ENCODE peak calls at places on chromosomes 4 and X, in ten cellular contexts. F is esophagus squamous epithelium; R is transverse colon; V is sigmoid colon; W is fibroblast of lung; O is CD8-positive, alpha-beta memory T cell; A is testis; I is tibial nerve; B is endodermal cell; N is CD4-positive, CD25-positive, alpha-beta regulatory T cell. G is an unnamed sample. For H3K9me3 and H3K27me3, the result is how much of the 10 kb centered on the place peaks cover.

GRCh38 chr4:157713342-157713741 is 459.5 kb downstream of the GASK1B start:
- DNase-seq in R (no peak), A (no peak), N (no peak), W (no peak), F (no peak), V (no peak), B (no peak), O (no peak), I (no peak), G (no peak)

GRCh38 chr4:152591361-152591760 is 55.5 kb upstream of the FBXW7 start:
- DNase-seq in I (peak), O (no peak), A (peak), V (peak), F (no peak), B (peak), W (peak), R (peak), N (peak), G (no peak)

GRCh38 chr4:118224239-118224829 is 128.5 kb downstream of the PRSS12 start:
- DNase-seq in W (peak), V (no peak), O (peak), B (no peak), R (no peak), I (no peak), A (no peak), F (no peak), N (peak), G (no peak)

GRCh38 chrX:110204986-110205385 is 112.9 kb downstream of the AMMECR1 start:
- DNase-seq in F (no peak), N (no peak), O (no peak), B (no peak), A (no peak), W (peak), V (no peak), R (no peak), I (no peak), G (no peak)

GRCh38 chrX:47230136-47230868 is 2.5 kb upstream of the USP11 start:
- DNase-seq in A (no peak), N (no peak), B (no peak), F (no peak), I (no peak), R (no peak), V (peak), O (no peak), W (no peak), G (no peak)

GRCh38 chr4:147984065-147984777 is 252.3 kb downstream of the ARHGAP10 start:
- DNase-seq in N (peak), F (no peak), O (peak), R (peak), B (peak), W (peak), I (no peak), V (no peak), A (peak), G (no peak)

GRCh38 chrX:13747836-13748235 is 13.3 kb downstream of the OFD1 start:
- DNase-seq in F (no peak), N (peak), W (peak), V (no peak), R (peak), B (peak), A (peak), O (peak), I (no peak), G (no peak)

GRCh38 chr4:40736910-40737309 is 12.8 kb upstream of the NSUN7 start:
- DNase-seq in R (no peak), N (no peak), I (no peak), W (peak), O (no peak), A (no peak), F (no peak), V (no peak), B (no peak), G (no peak)

DNA sequence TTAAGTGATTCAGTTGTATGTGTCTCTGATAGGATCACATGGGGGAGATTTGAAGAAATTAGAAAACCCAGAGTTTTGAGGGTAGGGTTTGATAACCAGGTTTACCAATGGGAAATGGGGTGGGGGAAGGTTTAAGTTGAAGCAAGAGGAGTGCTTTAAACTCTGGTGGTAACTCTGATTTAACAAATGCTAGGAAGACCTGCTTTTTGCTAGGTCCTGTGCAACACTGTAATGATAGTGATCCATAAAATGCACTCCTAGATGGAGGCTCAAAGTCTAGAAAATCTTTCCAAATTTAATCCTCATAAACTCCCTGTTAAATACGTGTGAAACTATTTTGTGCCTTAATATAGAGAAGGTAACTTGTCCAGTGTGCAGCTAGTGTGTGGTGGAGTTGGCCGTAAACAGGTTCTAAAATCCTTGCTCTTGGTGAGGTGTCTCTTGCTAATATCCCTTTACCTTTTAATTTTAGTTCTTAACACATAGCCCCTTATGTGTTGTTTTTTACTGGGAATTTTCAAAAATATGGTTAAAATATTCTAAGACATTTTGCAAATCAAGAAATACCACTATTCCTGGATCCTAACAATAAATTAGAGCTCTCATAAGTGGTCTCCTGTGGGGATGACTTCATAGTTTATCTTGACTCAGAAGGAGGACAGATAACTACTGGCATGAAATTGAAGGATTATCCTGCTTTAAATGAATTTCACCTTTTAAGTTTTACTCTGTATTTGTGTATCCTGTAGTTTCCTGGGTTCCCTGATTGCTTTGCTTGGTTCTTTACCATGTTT is 4.1 kb downstream of the RPL34 start:
- DNase-seq in O (no peak), B (no peak), V (no peak), F (no peak), N (no peak), W (no peak), A (no peak), I (no peak), R (no peak), G (no peak)
- H3K4me3 ChIP-seq in O (no peak), B (peak), V (no peak), F (no peak), N (peak), W (no peak), A (no peak), I (no peak), R (no peak), G (no peak)

GRCh38 chr4:242121-242848 is 63.0 kb downstream of the ZNF732 start:
- DNase-seq in A (peak), N (peak), F (no peak), W (peak), I (no peak), B (peak), V (peak), R (peak), O (peak), G (peak)
- H3K9me3 ChIP-seq in A (under half), N (under half), F (under half), W (under half), I (under half), B (half or more), V (under half), R (under half), O (under half), G (under half)

GRCh38 chr4:105895324-105895608 is at the start of gene NPNT:
- DNase-seq in I (no peak), W (no peak), R (peak), O (no peak), N (no peak), F (no peak), V (no peak), A (no peak), B (peak), G (no peak)
- H3K27me3 ChIP-seq in I (under half), W (under half), R (under half), O (under half), N (under half), F (under half), V (under half), A (under half), B (half or more), G (under half)

DNA sequence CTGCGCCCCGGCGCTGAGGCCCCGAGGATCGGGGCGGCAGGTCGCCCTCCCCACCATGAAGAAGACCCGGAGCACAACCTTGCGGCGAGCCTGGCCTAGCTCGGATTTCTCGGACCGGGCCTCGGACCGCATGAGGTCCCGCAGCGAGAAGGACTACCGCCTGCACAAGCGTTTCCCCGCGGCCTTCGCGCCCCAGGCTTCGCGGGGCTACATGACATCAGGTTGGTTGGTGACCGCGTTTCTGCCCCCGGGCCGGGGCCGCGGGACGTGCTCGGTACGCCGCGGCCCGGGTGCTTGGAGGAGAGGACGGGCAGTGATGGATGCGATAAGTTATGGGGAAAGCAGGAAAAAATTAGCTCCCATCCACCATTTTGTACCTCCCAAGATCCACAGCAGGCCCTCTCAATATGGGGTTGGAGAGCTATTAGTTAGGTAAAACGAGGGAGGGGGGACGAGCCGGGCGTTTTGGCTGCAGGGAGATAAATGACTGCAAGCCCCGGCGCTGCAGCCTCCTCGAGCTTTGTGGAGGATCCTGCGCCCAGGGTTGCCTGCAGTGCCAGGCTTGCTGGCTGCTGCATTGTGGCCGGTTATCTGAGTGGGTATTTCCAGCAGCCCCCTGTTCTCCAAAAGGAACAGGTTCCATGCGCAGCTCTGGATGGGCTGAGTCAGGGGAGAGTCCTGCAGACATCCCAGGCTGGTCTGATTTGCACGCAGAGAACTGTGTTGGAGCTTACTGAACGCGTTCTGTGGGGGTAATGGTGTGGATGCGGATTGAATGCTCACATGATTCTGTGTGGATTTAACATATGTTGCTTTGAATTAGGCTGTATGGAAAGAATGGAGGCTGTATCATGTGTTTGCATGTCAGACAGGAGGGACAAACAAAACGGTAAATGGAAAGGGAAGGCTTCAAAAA is 1.9 kb downstream of the STOX2 start:
- DNase-seq in O (no peak), A (peak), R (no peak), V (peak), B (peak), F (no peak), N (no peak), W (peak), I (no peak), G (no peak)
- H3K4me3 ChIP-seq in O (no peak), A (peak), R (peak), V (peak), B (peak), F (peak), N (no peak), W (peak), I (peak), G (no peak)

GRCh38 chr4:11134705-11135104 is 294.0 kb downstream of the HS3ST1 start:
- DNase-seq in W (no peak), O (no peak), N (no peak), I (no peak), A (no peak), R (no peak), V (no peak), F (no peak), B (no peak), G (no peak)

GRCh38 chr4:11133868-11134267 is 294.8 kb downstream of the HS3ST1 start:
- DNase-seq in I (no peak), V (no peak), B (no peak), N (no peak), R (no peak), F (no peak), A (no peak), W (no peak), O (no peak), G (no peak)

GRCh38 chr4:11138964-11139363 is 289.7 kb downstream of the HS3ST1 start:
- DNase-seq in N (no peak), F (no peak), B (no peak), V (no peak), O (no peak), W (no peak), R (no peak), I (no peak), A (no peak), G (no peak)
- H3K9me3 ChIP-seq in N (under half), F (under half), B (under half), V (under half), O (under half), W (under half), R (under half), I (under half), A (under half), G (under half)

DNA sequence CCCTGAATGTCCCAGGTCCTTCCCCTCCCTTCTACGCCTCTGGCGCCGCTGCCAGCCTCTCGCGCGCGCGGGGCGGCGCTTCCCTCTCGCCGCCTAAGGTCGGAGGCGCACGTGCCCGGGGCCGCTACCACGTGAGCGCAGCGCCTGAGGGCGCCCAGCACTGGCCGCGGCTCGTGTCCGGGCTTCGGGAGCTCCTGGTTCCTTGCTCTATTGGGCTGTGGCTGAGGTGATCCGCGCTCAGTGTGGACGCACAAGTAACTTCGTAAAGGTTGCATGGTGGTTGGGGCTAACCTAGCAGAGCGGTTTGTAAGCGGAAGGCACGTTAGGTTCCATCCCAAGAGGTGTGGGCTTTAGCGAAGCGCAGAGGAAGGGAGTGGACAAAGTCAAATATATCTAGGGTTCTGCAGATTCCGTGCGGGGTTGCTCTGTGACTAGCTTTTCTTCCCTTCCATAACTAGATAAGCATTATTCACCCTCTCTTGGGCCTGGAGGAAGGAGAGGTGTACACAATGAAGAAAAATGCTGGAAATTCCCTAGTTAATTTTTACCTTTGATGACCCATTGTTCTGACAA is 1.8 kb downstream of the TLL1 start:
- DNase-seq in N (no peak), B (peak), V (peak), I (no peak), F (no peak), O (no peak), R (peak), W (no peak), A (peak), G (no peak)
- H3K27me3 ChIP-seq in N (under half), B (half or more), V (under half), I (under half), F (under half), O (under half), R (half or more), W (under half), A (under half), G (under half)

GRCh38 chr4:174134361-174134760 is 149.1 kb downstream of the FBXO8 start:
- DNase-seq in O (no peak), A (no peak), N (no peak), B (no peak), R (no peak), I (no peak), V (no peak), W (peak), F (no peak), G (no peak)
- H3K4me3 ChIP-seq in O (no peak), A (no peak), N (no peak), B (no peak), R (no peak), I (no peak), V (peak), W (peak), F (no peak), G (no peak)